ENCODE peak calls at places on chromosomes 5 and 9, in six cellular contexts. One of them, this sample, is unnamed.

GRCh38 chr9:72462340-72462739 is 59.1 kb upstream of the TMC1 start:
- DNase-seq in GM23248: no peak
- DNase-seq in lower lobe of right lung: no peak
- DNase-seq in neural progenitor cell: no peak
- DNase-seq in naive thymus-derived CD4-positive, alpha-beta T cell: no peak
- DNase-seq in body of pancreas: no peak
- DNase-seq in this sample: no peak

GRCh38 chr5:137619191-137619870 is 116.6 kb downstream of the KLHL3 start:
- DNase-seq in GM23248: peak
- DNase-seq in lower lobe of right lung: peak
- DNase-seq in neural progenitor cell: no peak
- DNase-seq in naive thymus-derived CD4-positive, alpha-beta T cell: no peak
- DNase-seq in body of pancreas: peak
- DNase-seq in this sample: peak

GRCh38 chr5:1066676-1067075 is 45.2 kb downstream of the SLC12A7 start:
- DNase-seq in GM23248: no peak
- DNase-seq in lower lobe of right lung: no peak
- DNase-seq in neural progenitor cell: no peak
- DNase-seq in naive thymus-derived CD4-positive, alpha-beta T cell: no peak
- DNase-seq in body of pancreas: no peak
- DNase-seq in this sample: no peak

GRCh38 chr5:110053205-110053604 is 363.5 kb downstream of the MAN2A1 start:
- DNase-seq in GM23248: no peak
- DNase-seq in lower lobe of right lung: no peak
- DNase-seq in neural progenitor cell: no peak
- DNase-seq in naive thymus-derived CD4-positive, alpha-beta T cell: no peak
- DNase-seq in body of pancreas: no peak
- DNase-seq in this sample: no peak

GRCh38 chr5:5738797-5739489 is 316.5 kb downstream of the ICE1 start:
- DNase-seq in GM23248: no peak
- DNase-seq in lower lobe of right lung: no peak
- DNase-seq in neural progenitor cell: no peak
- DNase-seq in naive thymus-derived CD4-positive, alpha-beta T cell: no peak
- DNase-seq in body of pancreas: no peak
- DNase-seq in this sample: no peak

GRCh38 chr5:36751881-36752280 is 124.7 kb upstream of the NIPBL start:
- DNase-seq in GM23248: no peak
- DNase-seq in lower lobe of right lung: no peak
- DNase-seq in neural progenitor cell: peak
- DNase-seq in naive thymus-derived CD4-positive, alpha-beta T cell: no peak
- DNase-seq in body of pancreas: no peak
- DNase-seq in this sample: no peak

GRCh38 chr9:134215709-134216448 is 51.5 kb upstream of the RNU6ATAC start:
- DNase-seq in GM23248: no peak
- DNase-seq in lower lobe of right lung: peak
- DNase-seq in neural progenitor cell: no peak
- DNase-seq in naive thymus-derived CD4-positive, alpha-beta T cell: no peak
- DNase-seq in body of pancreas: no peak
- DNase-seq in this sample: peak

GRCh38 chr5:56838409-56839039 is 23.2 kb downstream of the MAP3K1 start:
- DNase-seq in GM23248: peak
- DNase-seq in lower lobe of right lung: no peak
- DNase-seq in neural progenitor cell: peak
- DNase-seq in naive thymus-derived CD4-positive, alpha-beta T cell: no peak
- DNase-seq in body of pancreas: no peak
- DNase-seq in this sample: no peak

GRCh38 chr5:124973613-124974130 is 227.2 kb upstream of the ZNF608 start:
- DNase-seq in GM23248: no peak
- DNase-seq in lower lobe of right lung: no peak
- DNase-seq in neural progenitor cell: no peak
- DNase-seq in naive thymus-derived CD4-positive, alpha-beta T cell: no peak
- DNase-seq in body of pancreas: no peak
- DNase-seq in this sample: no peak

GRCh38 chr5:61098251-61098650 is 64.0 kb downstream of the SMIM15 start:
- DNase-seq in GM23248: no peak
- DNase-seq in lower lobe of right lung: no peak
- DNase-seq in neural progenitor cell: no peak
- DNase-seq in naive thymus-derived CD4-positive, alpha-beta T cell: no peak
- DNase-seq in body of pancreas: no peak
- DNase-seq in this sample: no peak

GRCh38 chr5:89981871-89982773 is 427.4 kb downstream of the CETN3 start:
- DNase-seq in GM23248: peak
- DNase-seq in lower lobe of right lung: no peak
- DNase-seq in neural progenitor cell: no peak
- DNase-seq in naive thymus-derived CD4-positive, alpha-beta T cell: no peak
- DNase-seq in body of pancreas: no peak
- DNase-seq in this sample: no peak

GRCh38 chr5:73431204-73431851 is 17.2 kb downstream of the FOXD1 start:
- DNase-seq in GM23248: peak
- DNase-seq in lower lobe of right lung: no peak
- DNase-seq in neural progenitor cell: no peak
- DNase-seq in naive thymus-derived CD4-positive, alpha-beta T cell: no peak
- DNase-seq in body of pancreas: no peak
- DNase-seq in this sample: no peak

GRCh38 chr5:141814064-141814982 is 63.9 kb downstream of the PCDH1 start:
- DNase-seq in GM23248: peak
- DNase-seq in lower lobe of right lung: peak
- DNase-seq in neural progenitor cell: peak
- DNase-seq in naive thymus-derived CD4-positive, alpha-beta T cell: peak
- DNase-seq in body of pancreas: peak
- DNase-seq in this sample: no peak

GRCh38 chr5:149133795-149134777 is 7.2 kb upstream of the ABLIM3 start:
- DNase-seq in GM23248: peak
- DNase-seq in lower lobe of right lung: no peak
- DNase-seq in neural progenitor cell: no peak
- DNase-seq in naive thymus-derived CD4-positive, alpha-beta T cell: no peak
- DNase-seq in body of pancreas: no peak
- DNase-seq in this sample: peak

GRCh38 chr9:28177142-28177541 is 603.9 kb upstream of the C9orf72 start:
- DNase-seq in GM23248: no peak
- DNase-seq in lower lobe of right lung: no peak
- DNase-seq in neural progenitor cell: no peak
- DNase-seq in naive thymus-derived CD4-positive, alpha-beta T cell: no peak
- DNase-seq in body of pancreas: no peak
- DNase-seq in this sample: no peak

GRCh38 chr9:137030528-137030927 is 1.4 kb downstream of the FUT7 start:
- DNase-seq in GM23248: no peak
- DNase-seq in lower lobe of right lung: peak
- DNase-seq in neural progenitor cell: no peak
- DNase-seq in naive thymus-derived CD4-positive, alpha-beta T cell: peak
- DNase-seq in body of pancreas: no peak
- DNase-seq in this sample: no peak

GRCh38 chr5:31661257-31661656 is 22.3 kb downstream of the PDZD2 start:
- DNase-seq in GM23248: no peak
- DNase-seq in lower lobe of right lung: no peak
- DNase-seq in neural progenitor cell: no peak
- DNase-seq in naive thymus-derived CD4-positive, alpha-beta T cell: no peak
- DNase-seq in body of pancreas: no peak
- DNase-seq in this sample: no peak

GRCh38 chr5:148801682-148802276 is 24.6 kb upstream of the ADRB2 start:
- DNase-seq in GM23248: no peak
- DNase-seq in lower lobe of right lung: no peak
- DNase-seq in neural progenitor cell: no peak
- DNase-seq in naive thymus-derived CD4-positive, alpha-beta T cell: no peak
- DNase-seq in body of pancreas: no peak
- DNase-seq in this sample: no peak

GRCh38 chr5:174571662-174572397 is 152.6 kb upstream of the MSX2 start:
- DNase-seq in GM23248: peak
- DNase-seq in lower lobe of right lung: no peak
- DNase-seq in neural progenitor cell: peak
- DNase-seq in naive thymus-derived CD4-positive, alpha-beta T cell: no peak
- DNase-seq in body of pancreas: peak
- DNase-seq in this sample: peak

GRCh38 chr5:124906339-124907097 is 160.1 kb upstream of the ZNF608 start:
- DNase-seq in GM23248: peak
- DNase-seq in lower lobe of right lung: no peak
- DNase-seq in neural progenitor cell: peak
- DNase-seq in naive thymus-derived CD4-positive, alpha-beta T cell: no peak
- DNase-seq in body of pancreas: peak
- DNase-seq in this sample: peak

GRCh38 chr9:116566677-116567488 is 120.2 kb upstream of the TRIM32 start:
- DNase-seq in GM23248: peak
- DNase-seq in lower lobe of right lung: no peak
- DNase-seq in neural progenitor cell: no peak
- DNase-seq in naive thymus-derived CD4-positive, alpha-beta T cell: no peak
- DNase-seq in body of pancreas: peak
- DNase-seq in this sample: no peak

GRCh38 chr9:93549636-93550035 is 26.7 kb upstream of the PHF2 start:
- DNase-seq in GM23248: no peak
- DNase-seq in lower lobe of right lung: no peak
- DNase-seq in neural progenitor cell: no peak
- DNase-seq in naive thymus-derived CD4-positive, alpha-beta T cell: no peak
- DNase-seq in body of pancreas: no peak
- DNase-seq in this sample: no peak

DNA sequence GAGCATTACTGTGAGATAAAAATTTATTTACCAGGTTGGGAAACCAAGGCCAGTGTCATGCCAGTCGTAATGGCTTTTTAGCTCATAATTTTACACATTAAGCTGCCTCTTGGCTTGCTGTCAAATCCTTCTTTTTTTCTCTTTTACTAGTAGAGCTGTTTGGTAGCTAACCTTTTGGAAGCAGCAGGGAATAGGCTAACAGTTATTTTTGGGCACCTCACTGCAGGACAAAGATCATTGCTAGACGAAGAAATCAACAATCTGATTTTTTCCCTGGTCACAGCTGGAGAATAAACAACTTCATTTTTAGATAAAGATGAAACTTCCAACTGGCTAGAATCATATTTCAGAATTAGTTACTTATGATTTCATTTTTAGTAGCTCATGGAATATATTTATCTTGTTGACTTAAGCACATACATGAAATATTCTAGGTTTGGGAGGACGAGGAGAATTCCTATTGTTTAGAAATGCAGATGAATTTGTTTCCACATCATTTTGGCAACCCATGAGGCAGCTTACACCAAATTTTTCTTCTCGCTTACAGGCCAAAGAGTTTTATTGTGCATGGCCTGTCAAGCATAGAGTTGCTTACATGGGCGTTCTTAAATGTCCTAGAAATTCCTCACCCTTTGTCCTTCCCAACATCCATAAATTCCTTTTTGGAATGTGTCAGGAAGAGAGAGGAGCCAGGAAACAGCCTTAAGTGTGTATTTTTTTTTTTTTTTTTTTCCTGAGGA is 19.6 kb downstream of the TNC start:
- DNase-seq in GM23248: no peak
- DNase-seq in lower lobe of right lung: no peak
- DNase-seq in neural progenitor cell: no peak
- DNase-seq in naive thymus-derived CD4-positive, alpha-beta T cell: no peak
- DNase-seq in body of pancreas: no peak
- DNase-seq in this sample: no peak
- H3K27ac ChIP-seq in GM23248: no peak
- H3K27ac ChIP-seq in lower lobe of right lung: peak
- H3K27ac ChIP-seq in neural progenitor cell: no peak
- H3K27ac ChIP-seq in naive thymus-derived CD4-positive, alpha-beta T cell: no peak
- H3K27ac ChIP-seq in body of pancreas: peak
- H3K27ac ChIP-seq in this sample: no peak

DNA sequence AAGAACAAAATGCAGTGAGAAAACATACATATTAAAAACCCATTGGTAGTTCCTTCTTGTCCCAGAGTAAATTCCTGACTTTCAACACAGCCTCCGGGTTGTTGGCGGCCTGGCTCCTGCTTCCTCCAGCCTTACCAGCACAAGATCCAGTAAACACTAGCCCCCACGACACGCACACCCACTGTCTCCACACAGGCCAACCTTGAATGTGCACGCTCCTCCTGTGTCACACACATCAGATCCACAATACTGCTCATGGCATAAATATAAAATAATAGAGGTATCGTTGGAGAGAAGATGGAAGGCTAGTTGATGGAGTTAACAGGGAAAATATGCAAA is 2.5 kb upstream of the SLC31A2 start:
- DNase-seq in GM23248: no peak
- DNase-seq in lower lobe of right lung: no peak
- DNase-seq in neural progenitor cell: no peak
- DNase-seq in naive thymus-derived CD4-positive, alpha-beta T cell: no peak
- DNase-seq in body of pancreas: no peak
- DNase-seq in this sample: no peak
- H3K27ac ChIP-seq in GM23248: no peak
- H3K27ac ChIP-seq in lower lobe of right lung: peak
- H3K27ac ChIP-seq in neural progenitor cell: no peak
- H3K27ac ChIP-seq in naive thymus-derived CD4-positive, alpha-beta T cell: no peak
- H3K27ac ChIP-seq in body of pancreas: no peak
- H3K27ac ChIP-seq in this sample: no peak

GRCh38 chr5:150146862-150147579 is 8.6 kb downstream of the PDGFRB start:
- DNase-seq in GM23248: no peak
- DNase-seq in lower lobe of right lung: no peak
- DNase-seq in neural progenitor cell: no peak
- DNase-seq in naive thymus-derived CD4-positive, alpha-beta T cell: no peak
- DNase-seq in body of pancreas: no peak
- DNase-seq in this sample: no peak
- H3K27ac ChIP-seq in GM23248: peak
- H3K27ac ChIP-seq in lower lobe of right lung: peak
- H3K27ac ChIP-seq in neural progenitor cell: no peak
- H3K27ac ChIP-seq in naive thymus-derived CD4-positive, alpha-beta T cell: no peak
- H3K27ac ChIP-seq in body of pancreas: no peak
- H3K27ac ChIP-seq in this sample: peak

GRCh38 chr9:26263451-26263850 is 585.2 kb upstream of the TUSC1 start:
- DNase-seq in GM23248: no peak
- DNase-seq in lower lobe of right lung: no peak
- DNase-seq in neural progenitor cell: no peak
- DNase-seq in naive thymus-derived CD4-positive, alpha-beta T cell: no peak
- DNase-seq in body of pancreas: no peak
- DNase-seq in this sample: no peak

GRCh38 chr9:26261503-26262330 is 583.5 kb upstream of the TUSC1 start:
- DNase-seq in GM23248: peak
- DNase-seq in lower lobe of right lung: no peak
- DNase-seq in neural progenitor cell: no peak
- DNase-seq in naive thymus-derived CD4-positive, alpha-beta T cell: no peak
- DNase-seq in body of pancreas: no peak
- DNase-seq in this sample: no peak

GRCh38 chr9:26264709-26265601 is 586.7 kb upstream of the TUSC1 start:
- DNase-seq in GM23248: peak
- DNase-seq in lower lobe of right lung: no peak
- DNase-seq in neural progenitor cell: no peak
- DNase-seq in naive thymus-derived CD4-positive, alpha-beta T cell: no peak
- DNase-seq in body of pancreas: no peak
- DNase-seq in this sample: no peak

GRCh38 chr9:26262431-26262830 is 584.2 kb upstream of the TUSC1 start:
- DNase-seq in GM23248: peak
- DNase-seq in lower lobe of right lung: no peak
- DNase-seq in neural progenitor cell: no peak
- DNase-seq in naive thymus-derived CD4-positive, alpha-beta T cell: no peak
- DNase-seq in body of pancreas: no peak
- DNase-seq in this sample: no peak

DNA sequence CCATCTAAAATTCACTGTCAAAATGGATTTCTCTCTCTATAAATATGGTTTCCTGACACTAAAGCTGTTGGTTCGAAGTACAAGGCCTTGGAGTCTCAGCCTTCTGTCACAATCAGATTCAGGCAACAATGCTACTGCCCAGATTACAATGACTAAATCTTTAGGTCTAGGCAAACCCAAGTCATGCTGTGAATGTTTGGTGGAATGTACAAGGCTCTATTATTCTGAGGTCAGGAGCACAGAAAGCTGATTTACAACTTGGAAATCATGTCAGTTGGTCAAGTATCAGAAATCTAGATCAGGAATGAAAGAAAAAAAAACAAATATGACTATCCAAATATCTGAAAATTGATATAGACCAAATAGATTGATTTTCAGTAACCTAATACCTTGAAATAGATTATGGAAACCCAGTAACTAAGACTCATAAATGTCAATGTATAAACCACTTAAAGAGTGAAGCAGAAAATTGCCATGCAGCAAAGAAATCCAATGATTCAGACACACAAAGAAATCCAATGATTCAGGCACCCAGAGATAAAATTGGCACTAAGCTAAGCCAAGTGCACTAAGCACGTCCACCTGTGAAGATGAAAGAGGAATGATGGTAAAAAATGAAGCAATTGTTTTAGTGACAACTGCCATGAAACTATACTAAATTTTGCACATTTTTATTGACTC is 588.0 kb upstream of the TUSC1 start:
- DNase-seq in GM23248: peak
- DNase-seq in lower lobe of right lung: no peak
- DNase-seq in neural progenitor cell: peak
- DNase-seq in naive thymus-derived CD4-positive, alpha-beta T cell: no peak
- DNase-seq in body of pancreas: no peak
- DNase-seq in this sample: no peak
- H3K27ac ChIP-seq in GM23248: peak
- H3K27ac ChIP-seq in lower lobe of right lung: no peak
- H3K27ac ChIP-seq in neural progenitor cell: no peak
- H3K27ac ChIP-seq in naive thymus-derived CD4-positive, alpha-beta T cell: no peak
- H3K27ac ChIP-seq in body of pancreas: no peak
- H3K27ac ChIP-seq in this sample: no peak

This sample was measured in aorta.